ENCODE peak calls at places on chromosomes 16 and 17, in eight cellular contexts. W is EH; P is activated B cell treated with CpG ODN at 0.5 μM for 24 hours; D is colonic mucosa; L is SW 1271; K is stimulated activated CD4-positive, alpha-beta T cell treated with anti-CD3 and anti-CD28 coated beads, Interleukin-1b, Interleukin-23, amount 100 ng/mL, for 4 hours; Q is HuH-7.5; Y is HCEC 1CT. A is an unnamed sample.

GRCh38 chr16:29962344-29962994 is 590 bp downstream of the TMEM219 start:
- DNase-seq in Y (peak; percentile 13), P (no peak), D (peak; percentile 56), L (peak; percentile 39), W (peak; percentile 62), Q (no peak), K (no peak), A (peak; percentile 23)

GRCh38 chr17:44779211-44780025 is 20.6 kb downstream of the ADAM11 start:
- DNase-seq in W (peak; percentile 83), D (peak; percentile 82), K (peak; percentile 79), P (peak; percentile 69), Y (peak; percentile 65), Q (peak; percentile 80), L (peak; percentile 73), A (peak; percentile 64)

GRCh38 chr17:73705594-73705993 is 61.3 kb upstream of the SDK2 start:
- DNase-seq in D (peak; percentile 37), P (no peak), W (peak; percentile 59), Y (no peak), L (no peak), Q (no peak), K (no peak), A (no peak)

GRCh38 chr17:73191443-73192218 is 1.2 kb upstream of the COG1 start:
- DNase-seq in K (peak; percentile 51), Y (peak; percentile 65), P (peak; percentile 39), D (peak; percentile 84), L (peak; percentile 67), W (peak; percentile 76), Q (peak; percentile 58), A (peak; percentile 50)

GRCh38 chr16:13168091-13168572 is 266.7 kb downstream of the SHISA9 start:
- DNase-seq in Y (no peak), Q (no peak), W (no peak), K (no peak), D (no peak), L (peak; percentile 0), P (no peak), A (no peak)

GRCh38 chr16:28003923-28004322 is 59.6 kb downstream of the GSG1L start:
- DNase-seq in K (no peak), Q (no peak), W (no peak), Y (no peak), D (no peak), L (no peak), P (no peak), A (no peak)

GRCh38 chr16:85486256-85486915 is 126.7 kb upstream of the GSE1 start:
- DNase-seq in K (no peak), L (no peak), P (no peak), W (no peak), Q (no peak), D (no peak), Y (no peak), A (no peak)

GRCh38 chr17:45345554-45346254 is 28.9 kb upstream of the MAP3K14 start:
- DNase-seq in P (no peak), Q (no peak), W (peak; percentile 98), Y (no peak), D (no peak), L (no peak), K (no peak), A (peak; percentile 68)

GRCh38 chr17:45052052-45052772 is 780 bp upstream of the DCAKD start:
- DNase-seq in D (peak; percentile 55), K (no peak), Y (peak; percentile 54), W (peak; percentile 49), L (no peak), P (peak; percentile 30), Q (no peak), A (no peak)

GRCh38 chr16:65254144-65254543 is 132.3 kb upstream of the CDH11 start:
- DNase-seq in Q (no peak), Y (no peak), P (no peak), D (no peak), W (no peak), L (no peak), K (no peak), A (no peak)

GRCh38 chr16:87582221-87582965 is 19.9 kb upstream of the JPH3 start:
- DNase-seq in D (peak; percentile 49), L (no peak), K (no peak), W (peak; percentile 85), P (no peak), Q (no peak), Y (peak; percentile 30), A (peak; percentile 90)

GRCh38 chr17:72725432-72726068 is 366.9 kb downstream of the SLC39A11 start:
- DNase-seq in W (peak; percentile 63), K (peak; percentile 20), Y (peak; percentile 57), D (peak; percentile 52), L (peak; percentile 62), P (no peak), Q (peak; percentile 47), A (peak; percentile 34)

GRCh38 chr17:33838281-33838680 is 416.8 kb upstream of the CCL2 start:
- DNase-seq in Y (no peak), K (no peak), Q (no peak), L (no peak), P (no peak), W (no peak), D (no peak), A (no peak)

GRCh38 chr16:12340151-12340733 is 363.7 kb downstream of the SNX29 start:
- DNase-seq in W (peak; percentile 83), D (peak; percentile 51), K (peak; percentile 10), Q (peak; percentile 52), L (no peak), Y (peak; percentile 65), P (no peak), A (peak; percentile 47)

GRCh38 chr17:48522031-48522593 is 8.7 kb downstream of the HOXB1 start:
- DNase-seq in Y (no peak), K (no peak), W (peak; percentile 32), D (no peak), L (no peak), Q (no peak), P (no peak), A (no peak)

GRCh38 chr17:35726609-35727460 is 4.6 kb upstream of the RASL10B start:
- DNase-seq in D (peak; percentile 53), W (peak; percentile 98), Q (peak; percentile 89), K (no peak), P (no peak), L (no peak), Y (peak; percentile 85), A (peak; percentile 95)

GRCh38 chr16:74107795-74108610 is 188.6 kb upstream of the PSMD7 start:
- DNase-seq in Y (peak; percentile 7), D (peak; percentile 60), L (peak; percentile 14), Q (peak; percentile 23), K (no peak), W (peak; percentile 20), P (no peak), A (peak; percentile 11)

GRCh38 chr16:69438465-69438864 is 14.0 kb downstream of the CYB5B start:
- DNase-seq in Q (no peak), P (no peak), Y (no peak), L (no peak), K (no peak), D (no peak), W (no peak), A (no peak)

GRCh38 chr17:63646492-63646815 is 24.2 kb downstream of the MAP3K3 start:
- DNase-seq in K (no peak), Y (no peak), W (no peak), P (no peak), Q (no peak), L (no peak), D (no peak), A (no peak)

GRCh38 chr17:76191891-76192290 is 48.4 kb downstream of the RNF157 start:
- DNase-seq in Y (no peak), Q (no peak), W (no peak), K (peak; percentile 36), D (no peak), L (no peak), P (no peak), A (no peak)

GRCh38 chr17:48439875-48440505 is 10.0 kb upstream of the SKAP1 start:
- DNase-seq in K (no peak), Y (no peak), Q (no peak), L (no peak), D (no peak), P (no peak), W (no peak), A (no peak)

GRCh38 chr17:40518401-40519088 is 17.1 kb upstream of the TNS4 start:
- DNase-seq in L (peak; percentile 80), Q (no peak), Y (no peak), D (peak; percentile 70), P (no peak), K (no peak), W (peak; percentile 46), A (no peak)

GRCh38 chr17:48981927-48982539 is 13.6 kb upstream of the GIP start:
- DNase-seq in L (no peak), W (no peak), Y (no peak), Q (no peak), K (no peak), D (no peak), P (no peak), A (no peak)

GRCh38 chr17:58303981-58304734 is 23.4 kb upstream of the MPO start:
- DNase-seq in D (peak; percentile 48), Q (peak; percentile 96), K (peak; percentile 51), P (no peak), W (peak; percentile 51), Y (peak; percentile 37), L (peak; percentile 35), A (peak; percentile 11)

GRCh38 chr17:35684046-35684802 is 47.2 kb upstream of the RASL10B start:
- DNase-seq in K (no peak), Y (peak; percentile 28), L (no peak), D (no peak), P (no peak), W (peak; percentile 57), Q (no peak), A (peak; percentile 53)

GRCh38 chr17:68420065-68420847 is 37.0 kb downstream of the WIPI1 start:
- DNase-seq in K (no peak), Q (no peak), P (no peak), D (no peak), Y (no peak), L (no peak), W (no peak), A (no peak)

GRCh38 chr17:8124350-8125195 is 667 bp upstream of the HES7 start:
- DNase-seq in W (peak; percentile 34), P (no peak), Y (no peak), K (no peak), D (no peak), L (no peak), Q (no peak), A (no peak)

GRCh38 chr16:86682219-86682904 is 104.0 kb downstream of the FOXL1 start:
- DNase-seq in D (no peak), P (no peak), Q (no peak), Y (no peak), K (no peak), W (no peak), L (no peak), A (no peak)

GRCh38 chr17:53032861-53033271 is 789.9 kb upstream of the KIF2B start:
- DNase-seq in P (no peak), Q (no peak), K (no peak), W (no peak), L (peak; percentile 22), Y (no peak), D (peak; percentile 37), A (no peak)

GRCh38 chr16:70573451-70574121 is 50.0 kb downstream of the SF3B3 start:
- DNase-seq in L (no peak), K (no peak), P (no peak), W (peak; percentile 96), Y (peak; percentile 96), D (no peak), Q (no peak), A (peak; percentile 97)

GRCh38 chr17:80474231-80474932 is 2.0 kb downstream of the NPTX1 start:
- DNase-seq in L (peak; percentile 54), Y (peak; percentile 36), W (peak; percentile 47), P (no peak), K (no peak), D (no peak), Q (no peak), A (no peak)

GRCh38 chr16:79559532-79559931 is 41.0 kb downstream of the MAF start:
- DNase-seq in P (no peak), W (no peak), K (no peak), D (no peak), L (no peak), Y (no peak), Q (no peak), A (no peak)

GRCh38 chr17:65547253-65547670 is 14.2 kb downstream of the AXIN2 start:
- DNase-seq in W (no peak), Y (no peak), P (no peak), D (peak; percentile 95), K (no peak), L (no peak), Q (no peak), A (no peak)

GRCh38 chr17:76791053-76791980 is 53.4 kb downstream of the MFSD11 start:
- DNase-seq in W (peak; percentile 83), Y (peak; percentile 50), P (peak; percentile 16), K (no peak), L (peak; percentile 10), Q (no peak), D (no peak), A (peak; percentile 60)

A was measured in fibroblast of gingiva.